ENCODE peak calls at places on chromosome 14, in eight cellular contexts. K is IMR-90; J is endothelial cell of umbilical vein; L is body of pancreas; E is GM23338; N is right cardiac atrium; H is CD8-positive, alpha-beta T cell; S is pancreas. P is an unnamed sample. For H3K4me1, the result is how much of the 10 kb centered on the place peaks cover.

GRCh38 chr14:75126121-75126544 is 715 bp downstream of the NEK9 start:
- DNase-seq in K (no peak), J (peak), L (no peak), E (no peak), N (no peak), H (peak), S (no peak), P (no peak)

GRCh38 chr14:55802986-55803431 is 223.0 kb downstream of the KTN1 start:
- DNase-seq in K (peak), J (peak), L (peak), E (no peak), N (no peak), H (no peak), S (no peak), P (no peak)

GRCh38 chr14:24938593-24938992 is 111.4 kb downstream of the STXBP6 start:
- DNase-seq in K (peak), J (no peak), L (no peak), E (peak), N (no peak), H (no peak), S (no peak), P (no peak)

GRCh38 chr14:69701857-69702256 is 65.1 kb upstream of the SRSF5 start:
- DNase-seq in K (no peak), J (peak), L (no peak), E (no peak), N (no peak), H (no peak), S (no peak), P (no peak)

GRCh38 chr14:90253826-90254225 is 2.5 kb upstream of the PSMC1 start:
- DNase-seq in K (no peak), J (no peak), L (no peak), E (no peak), N (no peak), H (no peak), S (no peak), P (no peak)

GRCh38 chr14:100775831-100776591 is 49.3 kb downstream of the DLK1 start:
- DNase-seq in K (peak), J (no peak), L (no peak), E (no peak), N (no peak), H (no peak), S (no peak), P (no peak)

GRCh38 chr14:69101331-69101826 is 51.5 kb downstream of the DCAF5 start:
- DNase-seq in K (peak), J (peak), L (peak), E (peak), N (no peak), H (no peak), S (peak), P (no peak)

GRCh38 chr14:31992051-31992450 is 85.1 kb upstream of the ARHGAP5 start:
- DNase-seq in K (peak), J (no peak), L (no peak), E (no peak), N (no peak), H (no peak), S (no peak), P (no peak)

GRCh38 chr14:22220427-22220826 is 368.6 kb downstream of the DAD1 start:
- DNase-seq in K (peak), J (no peak), L (no peak), E (no peak), N (no peak), H (no peak), S (no peak), P (no peak)

GRCh38 chr14:20803221-20803620 is 577 bp upstream of the RNASE1 start:
- DNase-seq in K (no peak), J (no peak), L (no peak), E (no peak), N (peak), H (no peak), S (no peak), P (no peak)

GRCh38 chr14:105315941-105316562 is 1.5 kb downstream of the PACS2 start:
- DNase-seq in K (no peak), J (no peak), L (no peak), E (no peak), N (peak), H (peak), S (no peak), P (no peak)

GRCh38 chr14:95258754-95259593 is 60.7 kb downstream of the CLMN start:
- DNase-seq in K (no peak), J (peak), L (no peak), E (no peak), N (no peak), H (no peak), S (no peak), P (no peak)

GRCh38 chr14:53034036-53034435 is 83.2 kb upstream of the FERMT2 start:
- DNase-seq in K (no peak), J (no peak), L (no peak), E (no peak), N (no peak), H (no peak), S (no peak), P (no peak)

GRCh38 chr14:61537567-61538463 is 157.5 kb upstream of the HIF1A start:
- DNase-seq in K (peak), J (peak), L (peak), E (peak), N (no peak), H (no peak), S (peak), P (no peak)

GRCh38 chr14:43900173-43900655 is 606.9 kb downstream of the FSCB start:
- DNase-seq in K (no peak), J (no peak), L (no peak), E (peak), N (no peak), H (no peak), S (no peak), P (no peak)

GRCh38 chr14:44700184-44700583 is 193.1 kb upstream of the FSCB start:
- DNase-seq in K (peak), J (no peak), L (no peak), E (no peak), N (no peak), H (no peak), S (no peak), P (no peak)

GRCh38 chr14:83425138-83425537 is 1891.5 kb upstream of the SEL1L start:
- DNase-seq in K (peak), J (no peak), L (no peak), E (no peak), N (no peak), H (no peak), S (no peak), P (no peak)

DNA sequence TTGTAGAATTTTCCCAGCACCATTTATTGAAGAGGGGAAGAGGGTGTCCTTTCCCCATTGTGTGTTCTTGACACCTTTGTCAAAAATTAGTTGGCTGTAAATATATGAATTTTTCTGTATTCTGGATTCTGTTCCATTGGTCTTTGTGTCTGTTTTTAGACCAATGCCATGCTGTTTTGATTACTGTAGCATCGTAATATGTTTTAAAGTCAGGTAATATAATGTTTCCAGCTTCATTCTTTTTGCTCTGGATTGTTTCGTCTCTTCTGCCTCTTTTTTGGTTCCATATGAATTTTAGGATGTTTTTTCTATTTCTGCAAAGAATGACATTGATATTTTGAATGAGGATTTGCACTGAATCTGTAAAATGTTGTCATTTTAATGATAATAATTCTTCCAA is 331.9 kb upstream of the RGS6 start:
- DNase-seq in K (no peak), J (no peak), L (no peak), E (no peak), N (no peak), H (no peak), S (no peak), P (no peak)
- H3K4me1 ChIP-seq in K (under half), J (under half), L (under half), E (under half), N (under half), H (under half), S (under half), P (under half)

GRCh38 chr14:99183311-99183710 is 88.7 kb downstream of the BCL11B start:
- DNase-seq in K (no peak), J (no peak), L (no peak), E (no peak), N (no peak), H (no peak), S (no peak), P (no peak)

GRCh38 chr14:99185436-99186068 is 86.4 kb downstream of the BCL11B start:
- DNase-seq in K (no peak), J (no peak), L (no peak), E (no peak), N (no peak), H (peak), S (no peak), P (no peak)

GRCh38 chr14:99181804-99182520 is 90.0 kb downstream of the BCL11B start:
- DNase-seq in K (no peak), J (no peak), L (no peak), E (no peak), N (no peak), H (no peak), S (no peak), P (no peak)

GRCh38 chr14:99182548-99183115 is 89.4 kb downstream of the BCL11B start:
- DNase-seq in K (no peak), J (no peak), L (no peak), E (no peak), N (no peak), H (no peak), S (no peak), P (no peak)

GRCh38 chr14:99183716-99184115 is 88.3 kb downstream of the BCL11B start:
- DNase-seq in K (no peak), J (no peak), L (no peak), E (no peak), N (no peak), H (no peak), S (no peak), P (no peak)
- H3K4me1 ChIP-seq in K (under half), J (under half), L (under half), E (under half), N (under half), H (half or more), S (under half), P (under half)

GRCh38 chr14:89000007-89000942 is 175.8 kb downstream of the TTC8 start:
- DNase-seq in K (peak), J (peak), L (peak), E (peak), N (no peak), H (no peak), S (peak), P (no peak)

GRCh38 chr14:88993946-88994345 is 169.5 kb downstream of the TTC8 start:
- DNase-seq in K (peak), J (no peak), L (no peak), E (no peak), N (no peak), H (no peak), S (no peak), P (no peak)

GRCh38 chr14:88999137-88999536 is 174.7 kb downstream of the TTC8 start:
- DNase-seq in K (no peak), J (no peak), L (no peak), E (no peak), N (no peak), H (no peak), S (no peak), P (no peak)

GRCh38 chr14:88995437-88996198 is 171.2 kb downstream of the TTC8 start:
- DNase-seq in K (peak), J (no peak), L (no peak), E (no peak), N (no peak), H (no peak), S (no peak), P (no peak)

DNA sequence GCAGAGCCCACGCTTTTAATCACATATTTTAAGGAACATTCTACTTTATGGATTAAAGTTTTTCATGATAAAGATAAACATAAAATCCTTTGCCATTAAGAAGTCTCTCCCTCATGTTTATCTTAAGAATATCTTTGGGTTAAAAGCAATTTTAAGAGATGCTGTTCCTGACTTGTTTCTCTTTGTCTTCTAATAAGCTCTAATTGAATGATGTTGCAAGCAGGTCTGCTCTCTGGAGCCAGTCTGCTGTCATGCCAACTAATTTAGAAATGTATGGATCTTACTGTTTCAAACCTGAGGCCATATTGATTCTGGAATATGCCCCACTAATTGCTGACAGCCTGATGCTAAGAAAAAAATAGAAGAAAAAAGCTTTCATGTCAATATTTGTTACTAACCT is 173.6 kb downstream of the TTC8 start:
- DNase-seq in K (no peak), J (no peak), L (no peak), E (no peak), N (no peak), H (no peak), S (no peak), P (no peak)
- H3K4me1 ChIP-seq in K (under half), J (under half), L (under half), E (under half), N (under half), H (under half), S (under half), P (under half)

GRCh38 chr14:73741876-73742519 is 27.8 kb upstream of the PNMA1 start:
- DNase-seq in K (no peak), J (peak), L (no peak), E (no peak), N (peak), H (peak), S (no peak), P (no peak)

GRCh38 chr14:73739899-73740685 is 25.9 kb upstream of the PNMA1 start:
- DNase-seq in K (no peak), J (no peak), L (no peak), E (no peak), N (peak), H (no peak), S (no peak), P (no peak)

GRCh38 chr14:73739174-73739898 is 25.2 kb upstream of the PNMA1 start:
- DNase-seq in K (no peak), J (no peak), L (no peak), E (no peak), N (peak), H (no peak), S (no peak), P (no peak)

GRCh38 chr14:73741386-73741875 is 27.2 kb upstream of the PNMA1 start:
- DNase-seq in K (peak), J (peak), L (peak), E (peak), N (peak), H (peak), S (no peak), P (peak)

GRCh38 chr14:73740921-73741326 is 26.7 kb upstream of the PNMA1 start:
- DNase-seq in K (no peak), J (no peak), L (peak), E (peak), N (peak), H (no peak), S (peak), P (peak)
- H3K4me1 ChIP-seq in K (half or more), J (half or more), L (half or more), E (under half), N (half or more), H (half or more), S (half or more), P (under half)

DNA sequence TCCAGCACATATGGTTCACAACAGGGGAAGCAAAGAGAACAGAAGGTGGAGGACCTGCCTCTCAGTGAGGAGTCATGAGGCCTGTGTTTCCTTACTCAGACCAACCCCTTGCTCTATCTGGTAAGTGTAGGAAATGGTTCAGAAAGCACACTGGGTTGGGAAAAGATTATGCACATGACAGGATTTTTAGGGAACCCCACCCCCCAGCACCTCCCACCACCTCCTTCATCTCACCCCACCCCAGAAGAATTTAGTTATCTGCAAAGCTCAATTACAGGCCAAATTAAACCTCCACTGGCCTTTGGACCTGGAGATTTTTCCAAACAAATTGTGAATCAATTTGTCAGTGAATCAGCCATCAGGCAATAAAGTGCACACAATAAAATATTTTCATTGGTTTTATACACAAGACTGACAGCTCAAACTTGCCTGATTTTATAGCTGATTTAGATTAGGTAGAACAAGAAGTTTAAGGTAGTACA is 132.8 kb downstream of the DACT1 start:
- DNase-seq in K (no peak), J (no peak), L (no peak), E (no peak), N (no peak), H (no peak), S (no peak), P (no peak)
- H3K4me1 ChIP-seq in K (under half), J (under half), L (under half), E (under half), N (under half), H (under half), S (under half), P (under half)